ENCODE peak calls at places on chromosomes 13 and 19, in seven cellular contexts. A is kidney glomerular epithelial cell; U is MCF 10A; M is stimulated activated CD8-positive, alpha-beta memory T cell treated with anti-CD3 and anti-CD28 coated beads, Interleukin-4, amount 100 ng/mL, for 48 hours; J is stimulated activated CD4-positive, alpha-beta T cell treated with anti-CD3 and anti-CD28 coated beads, Interleukin-2, amount 100 ng/mL, for 48 hours; E is HCT116; X is suprapubic skin. O is an unnamed sample.

GRCh38 chr13:29679357-29680050 is 84.0 kb upstream of the SLC7A1 start:
- DNase-seq in X (no peak), A (no peak), E (no peak), U (no peak), M (no peak), J (no peak), O (no peak)

GRCh38 chr13:31588331-31588730 is 151.0 kb upstream of the RXFP2 start:
- DNase-seq in X (no peak), E (no peak), J (no peak), U (no peak), M (no peak), A (no peak), O (no peak)

GRCh38 chr13:88544836-88545235 is 873.7 kb downstream of the SLITRK5 start:
- DNase-seq in E (no peak), M (no peak), X (no peak), A (no peak), U (peak), J (no peak), O (no peak)

GRCh38 chr13:66835040-66835628 is 395.0 kb downstream of the PCDH9 start:
- DNase-seq in J (no peak), A (no peak), E (no peak), X (peak), U (peak), M (no peak), O (no peak)

GRCh38 chr19:29860492-29860891 is 48.7 kb downstream of the CCNE1 start:
- DNase-seq in A (no peak), J (no peak), E (peak), U (peak), M (no peak), X (no peak), O (no peak)

GRCh38 chr19:38891791-38892190 is 7.6 kb downstream of the SIRT2 start:
- DNase-seq in U (no peak), J (no peak), X (no peak), E (no peak), A (no peak), M (no peak), O (no peak)

GRCh38 chr19:16324384-16325160 is at the start of gene KLF2:
- DNase-seq in A (peak), J (peak), U (peak), X (peak), E (peak), M (peak), O (peak)

GRCh38 chr13:73754727-73755292 is 379.4 kb downstream of the KLF12 start:
- DNase-seq in J (peak), E (peak), A (peak), U (peak), M (no peak), X (no peak), O (no peak)

GRCh38 chr19:35000647-35001501 is 751 bp downstream of the GRAMD1A start:
- DNase-seq in X (no peak), U (peak), J (no peak), M (peak), E (no peak), A (peak), O (peak)

GRCh38 chr13:81133066-81133465 is 792.1 kb upstream of the SPRY2 start:
- DNase-seq in J (no peak), A (no peak), X (no peak), E (no peak), M (no peak), U (peak), O (no peak)

GRCh38 chr13:39038569-39038898 is 278 bp downstream of the NHLRC3 start:
- DNase-seq in A (no peak), X (no peak), U (no peak), J (peak), E (no peak), M (peak), O (peak)

GRCh38 chr13:106176103-106176502 is 359.4 kb downstream of the EFNB2 start:
- DNase-seq in A (no peak), J (no peak), U (no peak), E (no peak), X (no peak), M (no peak), O (no peak)

GRCh38 chr19:28235606-28236125 is 977.3 kb downstream of the UQCRFS1 start:
- DNase-seq in U (no peak), X (peak), A (no peak), E (no peak), J (no peak), M (no peak), O (no peak)

GRCh38 chr13:76014618-76015315 is 378.6 kb downstream of the LMO7 start:
- DNase-seq in A (peak), M (no peak), U (no peak), J (no peak), E (no peak), X (no peak), O (no peak)

GRCh38 chr19:1591421-1592022 is 1.1 kb downstream of the MBD3 start:
- DNase-seq in E (no peak), A (no peak), J (no peak), M (no peak), U (no peak), X (no peak), O (no peak)

GRCh38 chr19:1646149-1646930 is 6.1 kb downstream of the TCF3 start:
- DNase-seq in M (no peak), U (no peak), J (no peak), X (no peak), A (no peak), E (no peak), O (no peak)

GRCh38 chr13:39306639-39307589 is 268.7 kb downstream of the NHLRC3 start:
- DNase-seq in X (no peak), U (no peak), A (no peak), J (peak), M (peak), E (no peak), O (no peak)

GRCh38 chr13:23922005-23922932 is 25.0 kb upstream of the C1QTNF9B start:
- DNase-seq in J (no peak), X (no peak), E (no peak), M (no peak), A (no peak), U (no peak), O (no peak)

GRCh38 chr19:45798995-45799517 is 6.4 kb upstream of the DMWD start:
- DNase-seq in J (peak), M (peak), X (no peak), U (peak), A (peak), E (no peak), O (peak)

GRCh38 chr13:78298657-78299056 is 304.7 kb downstream of the POU4F1 start:
- DNase-seq in J (no peak), E (no peak), A (no peak), X (no peak), M (no peak), U (peak), O (no peak)

GRCh38 chr19:16527971-16528521 is 14.2 kb downstream of the CHERP start:
- DNase-seq in M (peak), U (no peak), A (no peak), X (no peak), J (peak), E (no peak), O (peak)

GRCh38 chr13:29474991-29475390 is 120.5 kb downstream of the SLC7A1 start:
- DNase-seq in E (no peak), M (no peak), X (no peak), J (no peak), A (no peak), U (peak), O (no peak)